ENCODE peak calls at places on chromosomes 13 and 19, in six cellular contexts. One of them, this sample, is unnamed.

GRCh38 chr13:95184317-95184716 is 116.9 kb downstream of the ABCC4 start:
- DNase-seq in sigmoid colon: no peak
- DNase-seq in upper lobe of left lung: no peak
- DNase-seq in suprapubic skin: no peak
- DNase-seq in CD4-positive, alpha-beta memory T cell: no peak
- DNase-seq in AG04450: no peak
- DNase-seq in this sample: no peak

GRCh38 chr19:55253842-55254624 is 4.8 kb downstream of the PPP6R1 start:
- DNase-seq in sigmoid colon: no peak
- DNase-seq in upper lobe of left lung: no peak
- DNase-seq in suprapubic skin: no peak
- DNase-seq in CD4-positive, alpha-beta memory T cell: peak
- DNase-seq in AG04450: no peak
- DNase-seq in this sample: no peak

GRCh38 chr19:5204212-5204611 is 136.4 kb downstream of the PTPRS start:
- DNase-seq in sigmoid colon: no peak
- DNase-seq in upper lobe of left lung: no peak
- DNase-seq in suprapubic skin: no peak
- DNase-seq in CD4-positive, alpha-beta memory T cell: no peak
- DNase-seq in AG04450: no peak
- DNase-seq in this sample: no peak

GRCh38 chr19:13026478-13026999 is 31.3 kb downstream of the NFIX start:
- DNase-seq in sigmoid colon: no peak
- DNase-seq in upper lobe of left lung: no peak
- DNase-seq in suprapubic skin: no peak
- DNase-seq in CD4-positive, alpha-beta memory T cell: no peak
- DNase-seq in AG04450: no peak
- DNase-seq in this sample: no peak

GRCh38 chr13:109297628-109298027 is 488.8 kb downstream of the IRS2 start:
- DNase-seq in sigmoid colon: no peak
- DNase-seq in upper lobe of left lung: no peak
- DNase-seq in suprapubic skin: no peak
- DNase-seq in CD4-positive, alpha-beta memory T cell: no peak
- DNase-seq in AG04450: peak
- DNase-seq in this sample: no peak

GRCh38 chr19:10881403-10882107 is 10.2 kb downstream of the CARM1 start:
- DNase-seq in sigmoid colon: no peak
- DNase-seq in upper lobe of left lung: no peak
- DNase-seq in suprapubic skin: no peak
- DNase-seq in CD4-positive, alpha-beta memory T cell: no peak
- DNase-seq in AG04450: no peak
- DNase-seq in this sample: no peak

GRCh38 chr13:29771247-29771646 is 79.2 kb downstream of the UBL3 start:
- DNase-seq in sigmoid colon: no peak
- DNase-seq in upper lobe of left lung: no peak
- DNase-seq in suprapubic skin: no peak
- DNase-seq in CD4-positive, alpha-beta memory T cell: no peak
- DNase-seq in AG04450: no peak
- DNase-seq in this sample: no peak

GRCh38 chr13:52921194-52921593 is 72.8 kb upstream of the PCDH8 start:
- DNase-seq in sigmoid colon: no peak
- DNase-seq in upper lobe of left lung: no peak
- DNase-seq in suprapubic skin: no peak
- DNase-seq in CD4-positive, alpha-beta memory T cell: no peak
- DNase-seq in AG04450: no peak
- DNase-seq in this sample: no peak

GRCh38 chr19:16085115-16085514 is 8.8 kb downstream of the TPM4 start:
- DNase-seq in sigmoid colon: no peak
- DNase-seq in upper lobe of left lung: peak
- DNase-seq in suprapubic skin: no peak
- DNase-seq in CD4-positive, alpha-beta memory T cell: peak
- DNase-seq in AG04450: no peak
- DNase-seq in this sample: no peak

GRCh38 chr13:23922005-23922932 is 25.0 kb upstream of the C1QTNF9B start:
- DNase-seq in sigmoid colon: no peak
- DNase-seq in upper lobe of left lung: peak
- DNase-seq in suprapubic skin: no peak
- DNase-seq in CD4-positive, alpha-beta memory T cell: no peak
- DNase-seq in AG04450: no peak
- DNase-seq in this sample: no peak

GRCh38 chr13:23741879-23742510 is 147.2 kb downstream of the MIPEP start:
- DNase-seq in sigmoid colon: no peak
- DNase-seq in upper lobe of left lung: no peak
- DNase-seq in suprapubic skin: no peak
- DNase-seq in CD4-positive, alpha-beta memory T cell: no peak
- DNase-seq in AG04450: no peak
- DNase-seq in this sample: no peak

GRCh38 chr19:55188620-55189019 is 8.5 kb upstream of the SYT5 start:
- DNase-seq in sigmoid colon: no peak
- DNase-seq in upper lobe of left lung: no peak
- DNase-seq in suprapubic skin: no peak
- DNase-seq in CD4-positive, alpha-beta memory T cell: no peak
- DNase-seq in AG04450: no peak
- DNase-seq in this sample: no peak

GRCh38 chr13:34462843-34463242 is 479.2 kb upstream of the NBEA start:
- DNase-seq in sigmoid colon: no peak
- DNase-seq in upper lobe of left lung: no peak
- DNase-seq in suprapubic skin: no peak
- DNase-seq in CD4-positive, alpha-beta memory T cell: no peak
- DNase-seq in AG04450: no peak
- DNase-seq in this sample: no peak

GRCh38 chr19:8259142-8259921 is 48.8 kb downstream of the CD320 start:
- DNase-seq in sigmoid colon: peak
- DNase-seq in upper lobe of left lung: no peak
- DNase-seq in suprapubic skin: no peak
- DNase-seq in CD4-positive, alpha-beta memory T cell: no peak
- DNase-seq in AG04450: no peak
- DNase-seq in this sample: no peak

GRCh38 chr13:79307866-79308298 is 98.2 kb downstream of the RBM26 start:
- DNase-seq in sigmoid colon: no peak
- DNase-seq in upper lobe of left lung: no peak
- DNase-seq in suprapubic skin: no peak
- DNase-seq in CD4-positive, alpha-beta memory T cell: no peak
- DNase-seq in AG04450: peak
- DNase-seq in this sample: no peak

GRCh38 chr19:608155-609000 is 18.7 kb downstream of the HCN2 start:
- DNase-seq in sigmoid colon: no peak
- DNase-seq in upper lobe of left lung: no peak
- DNase-seq in suprapubic skin: no peak
- DNase-seq in CD4-positive, alpha-beta memory T cell: no peak
- DNase-seq in AG04450: no peak
- DNase-seq in this sample: no peak

GRCh38 chr13:99969934-99970760 is 1.4 kb downstream of the ZIC5 start:
- DNase-seq in sigmoid colon: no peak
- DNase-seq in upper lobe of left lung: no peak
- DNase-seq in suprapubic skin: no peak
- DNase-seq in CD4-positive, alpha-beta memory T cell: peak
- DNase-seq in AG04450: no peak
- DNase-seq in this sample: no peak

GRCh38 chr19:47582320-47582909 is 9.5 kb upstream of the ZNF541 start:
- DNase-seq in sigmoid colon: no peak
- DNase-seq in upper lobe of left lung: no peak
- DNase-seq in suprapubic skin: no peak
- DNase-seq in CD4-positive, alpha-beta memory T cell: no peak
- DNase-seq in AG04450: no peak
- DNase-seq in this sample: no peak

GRCh38 chr19:14450168-14450874 is 17.2 kb downstream of the PKN1 start:
- DNase-seq in sigmoid colon: no peak
- DNase-seq in upper lobe of left lung: no peak
- DNase-seq in suprapubic skin: no peak
- DNase-seq in CD4-positive, alpha-beta memory T cell: peak
- DNase-seq in AG04450: no peak
- DNase-seq in this sample: no peak

GRCh38 chr19:11339254-11340098 is at the start of gene RAB3D:
- DNase-seq in sigmoid colon: peak
- DNase-seq in upper lobe of left lung: peak
- DNase-seq in suprapubic skin: peak
- DNase-seq in CD4-positive, alpha-beta memory T cell: peak
- DNase-seq in AG04450: peak
- DNase-seq in this sample: peak

DNA sequence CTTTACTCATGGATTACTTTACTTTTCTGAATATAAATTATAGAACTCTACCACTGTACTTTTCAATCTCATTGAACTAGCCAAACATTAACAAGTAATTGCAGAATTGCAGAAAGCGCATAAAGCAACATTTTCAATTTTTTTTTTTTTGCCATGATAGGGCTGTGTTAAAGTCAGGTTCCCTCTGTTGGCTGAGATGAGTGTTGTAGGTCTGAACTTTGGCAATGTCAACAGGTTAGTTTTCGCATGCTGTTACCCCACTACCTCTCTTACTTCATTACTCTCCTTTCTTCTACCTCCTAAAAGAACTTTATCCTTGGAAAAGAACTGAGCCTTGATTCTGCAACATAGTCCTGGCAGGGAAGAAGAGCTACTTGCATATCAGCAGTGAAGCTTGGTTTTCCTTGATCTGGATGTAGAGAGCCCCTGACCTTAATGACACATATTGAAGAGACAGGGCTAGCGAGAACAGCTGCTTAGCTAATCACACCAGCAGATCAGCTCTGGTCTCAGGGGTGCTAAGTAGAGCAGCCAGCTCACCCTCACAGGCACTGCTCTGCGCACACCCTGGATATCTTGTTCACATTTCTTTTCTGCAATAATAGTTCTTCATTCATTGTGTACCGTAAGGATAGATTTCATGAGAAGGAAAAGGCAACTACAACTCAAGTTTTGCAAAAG is 119.5 kb downstream of the FLT1 start:
- DNase-seq in sigmoid colon: no peak
- DNase-seq in upper lobe of left lung: no peak
- DNase-seq in suprapubic skin: no peak
- DNase-seq in CD4-positive, alpha-beta memory T cell: no peak
- DNase-seq in AG04450: no peak
- DNase-seq in this sample: no peak
- H3K27ac ChIP-seq in sigmoid colon: no peak
- H3K27ac ChIP-seq in upper lobe of left lung: no peak
- H3K27ac ChIP-seq in suprapubic skin: no peak
- H3K27ac ChIP-seq in CD4-positive, alpha-beta memory T cell: no peak
- H3K27ac ChIP-seq in AG04450: no peak
- H3K27ac ChIP-seq in this sample: no peak

GRCh38 chr13:40375522-40376171 is 290.8 kb downstream of the FOXO1 start:
- DNase-seq in sigmoid colon: peak
- DNase-seq in upper lobe of left lung: no peak
- DNase-seq in suprapubic skin: no peak
- DNase-seq in CD4-positive, alpha-beta memory T cell: no peak
- DNase-seq in AG04450: no peak
- DNase-seq in this sample: no peak

GRCh38 chr13:40377783-40378182 is 288.7 kb downstream of the FOXO1 start:
- DNase-seq in sigmoid colon: no peak
- DNase-seq in upper lobe of left lung: no peak
- DNase-seq in suprapubic skin: no peak
- DNase-seq in CD4-positive, alpha-beta memory T cell: no peak
- DNase-seq in AG04450: no peak
- DNase-seq in this sample: no peak

GRCh38 chr13:40376296-40376849 is 290.1 kb downstream of the FOXO1 start:
- DNase-seq in sigmoid colon: no peak
- DNase-seq in upper lobe of left lung: no peak
- DNase-seq in suprapubic skin: no peak
- DNase-seq in CD4-positive, alpha-beta memory T cell: no peak
- DNase-seq in AG04450: no peak
- DNase-seq in this sample: no peak

GRCh38 chr13:40379186-40379585 is 287.3 kb downstream of the FOXO1 start:
- DNase-seq in sigmoid colon: no peak
- DNase-seq in upper lobe of left lung: no peak
- DNase-seq in suprapubic skin: no peak
- DNase-seq in CD4-positive, alpha-beta memory T cell: no peak
- DNase-seq in AG04450: no peak
- DNase-seq in this sample: no peak

DNA sequence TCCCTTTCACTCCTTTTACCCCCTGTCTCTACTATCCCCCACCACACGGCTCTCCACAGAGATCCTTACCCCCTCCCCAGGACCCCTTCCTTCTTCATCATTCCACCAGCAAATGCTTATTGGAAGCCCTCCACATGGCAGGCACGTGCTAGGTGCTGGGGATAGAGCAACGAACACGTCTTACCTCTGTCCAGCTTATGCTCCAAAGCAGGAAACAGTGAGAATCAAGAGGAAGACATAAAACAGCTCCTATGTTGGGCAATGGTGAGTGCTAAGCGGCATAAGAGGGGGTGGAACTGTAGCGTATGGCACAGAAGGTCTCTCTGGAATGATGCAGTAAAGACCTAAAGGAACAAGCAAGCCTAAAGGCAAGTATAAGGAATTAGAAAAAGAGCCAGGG is 289.6 kb downstream of the FOXO1 start:
- DNase-seq in sigmoid colon: no peak
- DNase-seq in upper lobe of left lung: no peak
- DNase-seq in suprapubic skin: no peak
- DNase-seq in CD4-positive, alpha-beta memory T cell: no peak
- DNase-seq in AG04450: no peak
- DNase-seq in this sample: no peak
- H3K27ac ChIP-seq in sigmoid colon: peak
- H3K27ac ChIP-seq in upper lobe of left lung: no peak
- H3K27ac ChIP-seq in suprapubic skin: no peak
- H3K27ac ChIP-seq in CD4-positive, alpha-beta memory T cell: no peak
- H3K27ac ChIP-seq in AG04450: no peak
- H3K27ac ChIP-seq in this sample: no peak

DNA sequence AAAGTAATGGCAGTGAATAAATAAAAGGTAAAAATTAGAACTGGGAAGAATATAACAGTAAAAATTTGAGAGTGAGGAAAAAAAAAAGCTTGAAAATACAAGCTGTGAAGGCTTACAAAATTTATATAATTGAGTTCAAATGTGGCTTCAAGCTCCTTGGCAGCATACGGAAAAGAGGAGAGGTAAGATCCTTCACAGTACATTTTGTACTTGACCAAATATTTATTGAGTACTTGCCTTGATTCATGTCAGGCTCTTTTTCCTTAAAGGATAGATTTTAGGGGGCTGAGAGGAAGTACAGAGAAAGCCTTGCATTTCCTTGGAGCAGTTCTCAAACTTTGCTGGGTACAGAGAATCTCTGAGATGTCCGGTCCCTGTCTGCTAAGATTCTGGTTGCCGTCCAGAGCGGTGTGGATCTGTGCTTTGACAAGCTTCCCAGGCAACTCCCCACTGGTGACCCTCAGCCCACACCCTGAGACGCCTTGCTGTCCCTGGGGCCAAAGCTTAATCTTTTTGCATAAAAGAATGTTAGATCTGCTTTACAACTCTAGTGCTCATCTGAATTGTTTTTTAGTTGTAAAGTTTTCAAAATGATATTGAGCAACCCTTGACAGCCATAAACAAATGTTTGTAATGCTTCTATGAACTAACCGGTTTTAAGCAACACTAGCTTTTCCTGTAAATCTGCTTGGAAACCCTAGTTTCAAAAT is 64.4 kb downstream of the DHRS12 start:
- DNase-seq in sigmoid colon: peak
- DNase-seq in upper lobe of left lung: no peak
- DNase-seq in suprapubic skin: no peak
- DNase-seq in CD4-positive, alpha-beta memory T cell: no peak
- DNase-seq in AG04450: no peak
- DNase-seq in this sample: no peak
- H3K27ac ChIP-seq in sigmoid colon: peak
- H3K27ac ChIP-seq in upper lobe of left lung: peak
- H3K27ac ChIP-seq in suprapubic skin: peak
- H3K27ac ChIP-seq in CD4-positive, alpha-beta memory T cell: no peak
- H3K27ac ChIP-seq in AG04450: no peak
- H3K27ac ChIP-seq in this sample: no peak

DNA sequence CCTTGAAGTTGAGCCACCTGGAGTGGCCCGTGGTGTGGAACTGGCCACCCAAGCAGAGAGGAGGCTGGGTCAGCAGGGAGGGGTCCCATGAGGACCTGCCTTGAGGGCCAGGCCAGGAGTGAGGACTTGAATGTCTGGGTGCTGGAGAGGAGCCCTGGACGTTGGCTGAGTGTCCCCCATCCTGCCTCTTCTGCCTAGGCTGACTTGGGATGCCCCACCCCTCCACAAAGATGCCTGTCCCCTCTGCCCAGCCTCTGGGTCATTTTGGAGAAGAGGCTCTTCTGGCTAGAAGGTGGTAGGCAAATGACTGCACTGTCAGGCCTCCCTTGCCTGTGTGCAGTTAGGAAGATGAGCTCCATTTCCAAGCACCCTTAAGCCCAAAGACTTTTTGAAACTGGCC is 1.7 kb downstream of the SSBP4 start:
- DNase-seq in sigmoid colon: no peak
- DNase-seq in upper lobe of left lung: no peak
- DNase-seq in suprapubic skin: no peak
- DNase-seq in CD4-positive, alpha-beta memory T cell: peak
- DNase-seq in AG04450: no peak
- DNase-seq in this sample: no peak
- H3K27ac ChIP-seq in sigmoid colon: peak
- H3K27ac ChIP-seq in upper lobe of left lung: no peak
- H3K27ac ChIP-seq in suprapubic skin: no peak
- H3K27ac ChIP-seq in CD4-positive, alpha-beta memory T cell: peak
- H3K27ac ChIP-seq in AG04450: no peak
- H3K27ac ChIP-seq in this sample: no peak